ENCODE peak calls at places on chromosomes 12 and 14, in seven cellular contexts. T is stimulated activated CD4-positive, alpha-beta T cell treated with anti-CD3 and anti-CD28 coated beads, Interleukin-4, amount 100 ng/mL, for 1 hour; Y is NB4; C is NCI-H446; V is HTR-8/SVneo; P is endodermal cell; R is mucosa of descending colon. D is an unnamed sample.

GRCh38 chr12:128818065-128819022 is 5.4 kb downstream of the SLC15A4 start:
- DNase-seq in T (no peak), Y (no peak), C (no peak), V (no peak), P (no peak), R (no peak), D (no peak)

GRCh38 chr12:120234643-120235368 is 30.7 kb downstream of the PXN start:
- DNase-seq in T (no peak), Y (no peak), C (peak), V (peak), P (peak), R (peak), D (no peak)

GRCh38 chr12:100544165-100544564 is 29.3 kb upstream of the GAS2L3 start:
- DNase-seq in T (no peak), Y (no peak), C (no peak), V (no peak), P (no peak), R (no peak), D (no peak)

GRCh38 chr12:104216461-104217058 is 981 bp downstream of the TXNRD1 start:
- DNase-seq in T (no peak), Y (no peak), C (no peak), V (no peak), P (no peak), R (no peak), D (no peak)

GRCh38 chr12:24562761-24563392 is 386.0 kb downstream of the BCAT1 start:
- DNase-seq in T (no peak), Y (no peak), C (no peak), V (peak), P (peak), R (no peak), D (peak)

GRCh38 chr12:58640314-58640713 is 280.0 kb downstream of the LRIG3 start:
- DNase-seq in T (no peak), Y (no peak), C (no peak), V (no peak), P (no peak), R (no peak), D (no peak)

GRCh38 chr12:51482808-51483532 is 58.3 kb downstream of the SLC4A8 start:
- DNase-seq in T (peak), Y (no peak), C (no peak), V (no peak), P (no peak), R (no peak), D (peak)

GRCh38 chr12:119145367-119145766 is 33.4 kb upstream of the HSPB8 start:
- DNase-seq in T (no peak), Y (no peak), C (no peak), V (no peak), P (peak), R (no peak), D (no peak)

GRCh38 chr14:61571931-61572330 is 123.4 kb upstream of the HIF1A start:
- DNase-seq in T (no peak), Y (no peak), C (no peak), V (no peak), P (peak), R (no peak), D (no peak)

GRCh38 chr14:57549765-57550420 is 56.2 kb upstream of the CCDC198 start:
- DNase-seq in T (no peak), Y (no peak), C (no peak), V (no peak), P (no peak), R (no peak), D (no peak)

GRCh38 chr12:464484-465267 is 4.9 kb downstream of the B4GALNT3 start:
- DNase-seq in T (no peak), Y (no peak), C (peak), V (no peak), P (no peak), R (no peak), D (no peak)

GRCh38 chr12:86660488-86661171 is 404.4 kb upstream of the MGAT4C start:
- DNase-seq in T (no peak), Y (no peak), C (peak), V (peak), P (no peak), R (no peak), D (no peak)

GRCh38 chr12:110287986-110288385 is 6.9 kb downstream of the ATP2A2 start:
- DNase-seq in T (no peak), Y (no peak), C (no peak), V (no peak), P (no peak), R (no peak), D (no peak)

GRCh38 chr14:101037021-101037817 is 133.7 kb upstream of the RTL1 start:
- DNase-seq in T (no peak), Y (no peak), C (no peak), V (no peak), P (no peak), R (no peak), D (no peak)

GRCh38 chr12:44015333-44015941 is 179.6 kb downstream of the TMEM117 start:
- DNase-seq in T (no peak), Y (peak), C (peak), V (peak), P (no peak), R (no peak), D (no peak)

GRCh38 chr14:33230016-33230415 is 291.3 kb downstream of the NPAS3 start:
- DNase-seq in T (no peak), Y (no peak), C (no peak), V (no peak), P (no peak), R (no peak), D (no peak)

GRCh38 chr14:94171208-94171607 is 2.9 kb upstream of the PPP4R4 start:
- DNase-seq in T (no peak), Y (no peak), C (no peak), V (no peak), P (no peak), R (no peak), D (no peak)

GRCh38 chr12:72141381-72141780 is 130.8 kb upstream of the TRHDE start:
- DNase-seq in T (no peak), Y (peak), C (peak), V (peak), P (no peak), R (no peak), D (no peak)

GRCh38 chr14:89669209-89669608 is 252.2 kb upstream of the FOXN3 start:
- DNase-seq in T (no peak), Y (peak), C (no peak), V (no peak), P (no peak), R (peak), D (peak)